ENCODE peak calls at places on chromosomes 11 and 22, in five cellular contexts. J is HepG2, G is HCT116, Q is H1, Y is K562. S is an unnamed sample.

GRCh38 chr11:67274768-67275605 is 8.7 kb downstream of the GRK2 start:
- DNase-seq in J (no peak), G (no peak), Q (no peak), Y (no peak), S (no peak)

GRCh38 chr11:69422645-69423044 is 58.8 kb upstream of the LINC01488 start:
- DNase-seq in J (no peak), G (no peak), Q (no peak), Y (no peak), S (no peak)

GRCh38 chr22:19559956-19560355 is 35.7 kb upstream of the CLDN5 start:
- DNase-seq in J (no peak), G (no peak), Q (no peak), Y (no peak), S (no peak)

GRCh38 chr22:43955883-43956286 is 643 bp downstream of the SAMM50 start:
- DNase-seq in J (no peak), G (no peak), Q (no peak), Y (no peak), S (no peak)

GRCh38 chr11:70640408-70640807 is 242.1 kb downstream of the CTTN start:
- DNase-seq in J (no peak), G (no peak), Q (no peak), Y (no peak), S (no peak)

GRCh38 chr11:58061813-58062212 is 31.1 kb downstream of the OR6Q1 start:
- DNase-seq in J (no peak), G (no peak), Q (no peak), Y (no peak), S (no peak)

GRCh38 chr11:73598719-73599379 is 937 bp upstream of the FAM168A start:
- DNase-seq in J (no peak), G (no peak), Q (no peak), Y (no peak), S (no peak)

GRCh38 chr22:24727218-24727851 is 47.2 kb downstream of the PIWIL3 start:
- DNase-seq in J (peak; percentile 92), G (peak; percentile 72), Q (no peak), Y (peak; percentile 33), S (no peak)

GRCh38 chr22:40665312-40665711 is 14.0 kb upstream of the MCHR1 start:
- DNase-seq in J (no peak), G (no peak), Q (no peak), Y (no peak), S (no peak)

GRCh38 chr11:105109855-105110750 is 29.5 kb downstream of the CARD18 start:
- DNase-seq in J (no peak), G (no peak), Q (no peak), Y (no peak), S (no peak)

GRCh38 chr22:40193429-40194421 is 16.0 kb downstream of the TNRC6B start:
- DNase-seq in J (no peak), G (no peak), Q (peak; percentile 63), Y (no peak), S (peak; percentile 58)

GRCh38 chr11:44006882-44007495 is 40.8 kb upstream of the ACCSL start:
- DNase-seq in J (no peak), G (no peak), Q (peak; percentile 35), Y (no peak), S (no peak)

GRCh38 chr11:125082611-125083311 is 19.7 kb downstream of the SLC37A2 start:
- DNase-seq in J (peak; percentile 50), G (peak; percentile 37), Q (no peak), Y (no peak), S (no peak)

GRCh38 chr22:31556627-31557203 is 60.4 kb downstream of the SFI1 start:
- DNase-seq in J (peak; percentile 45), G (peak; percentile 6), Q (no peak), Y (peak; percentile 15), S (no peak)

GRCh38 chr11:87851234-87851633 is 324.0 kb downstream of the RAB38 start:
- DNase-seq in J (no peak), G (no peak), Q (no peak), Y (no peak), S (no peak)

GRCh38 chr11:81432333-81432732 is 1301.3 kb downstream of the FAM181B start:
- DNase-seq in J (no peak), G (no peak), Q (no peak), Y (no peak), S (no peak)

GRCh38 chr22:23763579-23764331 is 965 bp downstream of the C22orf15 start:
- DNase-seq in J (no peak), G (no peak), Q (peak; percentile 76), Y (peak; percentile 35), S (no peak)

GRCh38 chr11:6095798-6096197 is 11.7 kb upstream of the OR56B4 start:
- DNase-seq in J (no peak), G (no peak), Q (no peak), Y (no peak), S (no peak)

GRCh38 chr11:100561325-100561724 is 125.8 kb upstream of the ARHGAP42 start:
- DNase-seq in J (no peak), G (no peak), Q (no peak), Y (no peak), S (no peak)

GRCh38 chr11:132318421-132319157 is 948.2 kb downstream of the NTM start:
- DNase-seq in J (no peak), G (no peak), Q (no peak), Y (no peak), S (no peak)

GRCh38 chr11:115980336-115980735 is 476.1 kb upstream of the CADM1 start:
- DNase-seq in J (no peak), G (no peak), Q (no peak), Y (no peak), S (no peak)

GRCh38 chr11:102320679-102321078 is 3.4 kb downstream of the BIRC3 start:
- DNase-seq in J (no peak), G (no peak), Q (no peak), Y (no peak), S (no peak)

GRCh38 chr11:90895850-90896249 is 673.0 kb upstream of the CHORDC1 start:
- DNase-seq in J (no peak), G (no peak), Q (no peak), Y (no peak), S (no peak)
- TF ChIP-seq JUND in J (no peak), G (no peak), Q (no peak), Y (no peak), S (no peak)

GRCh38 chr22:45007247-45007945 is 2.4 kb downstream of the PHF21B start:
- DNase-seq in J (no peak), G (no peak), Q (peak; percentile 88), Y (peak; percentile 67), S (peak; percentile 47)
- TF ChIP-seq JUND in J (no peak), G (no peak), Q (no peak), Y (no peak), S (no peak)

DNA sequence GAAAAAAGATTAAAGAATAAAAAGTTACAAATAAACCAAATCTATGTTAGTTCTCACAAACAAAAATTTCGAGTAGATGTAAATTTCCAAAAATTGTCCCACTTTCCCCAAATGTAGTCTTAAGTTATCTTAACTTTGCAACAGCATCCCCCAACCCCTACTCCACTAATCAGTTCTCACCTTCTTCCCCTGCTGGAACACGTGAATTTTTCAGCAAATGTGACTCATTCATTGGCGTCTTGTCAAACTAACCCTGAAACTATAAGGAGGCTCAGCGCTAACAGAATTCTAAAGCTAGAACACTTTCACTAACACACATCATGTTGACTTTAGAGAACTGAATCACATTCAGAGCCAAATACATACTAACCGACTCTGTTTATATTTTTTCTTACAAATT is 46.1 kb downstream of the PHF21A start:
- DNase-seq in J (no peak), G (no peak), Q (no peak), Y (peak; percentile 48), S (no peak)
- TF ChIP-seq JUND in J (no peak), G (no peak), Q (no peak), Y (peak; percentile 92), S (no peak)

DNA sequence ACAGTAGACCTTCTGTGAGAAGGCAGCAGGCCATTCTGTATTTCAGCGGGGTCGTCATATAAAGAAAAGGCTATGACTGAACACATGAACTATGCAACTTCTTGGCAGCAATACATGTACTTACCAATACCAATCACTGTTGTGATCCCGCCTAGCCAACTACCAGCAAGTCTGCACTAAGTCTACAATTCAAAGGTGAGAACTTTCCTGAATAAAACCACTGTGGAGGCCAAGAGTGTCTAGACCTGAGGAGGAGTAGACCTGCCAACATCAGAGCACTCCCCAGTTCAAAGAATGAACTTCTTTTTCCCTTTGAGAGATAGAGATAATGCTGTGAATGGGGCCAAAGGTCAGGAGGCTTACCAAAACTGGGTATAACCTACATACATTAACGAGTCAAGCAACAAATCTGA is 108.2 kb downstream of the SIK3 start:
- DNase-seq in J (peak; percentile 90), G (no peak), Q (no peak), Y (no peak), S (no peak)
- TF ChIP-seq JUND in J (no peak), G (no peak), Q (no peak), Y (no peak), S (no peak)

GRCh38 chr11:64161037-64161436 is 4.9 kb downstream of the MACROD1 start:
- DNase-seq in J (no peak), G (no peak), Q (no peak), Y (no peak), S (no peak)

GRCh38 chr11:64165842-64166635 is at the start of gene MACROD1:
- DNase-seq in J (peak; percentile 86), G (peak; percentile 71), Q (peak; percentile 84), Y (peak; percentile 88), S (peak; percentile 100)

GRCh38 chr11:64163951-64164350 is 2.0 kb downstream of the MACROD1 start:
- DNase-seq in J (no peak), G (no peak), Q (no peak), Y (no peak), S (no peak)

GRCh38 chr11:64164392-64165312 is 1.3 kb downstream of the MACROD1 start:
- DNase-seq in J (peak; percentile 13), G (no peak), Q (peak; percentile 70), Y (no peak), S (peak; percentile 63)

DNA sequence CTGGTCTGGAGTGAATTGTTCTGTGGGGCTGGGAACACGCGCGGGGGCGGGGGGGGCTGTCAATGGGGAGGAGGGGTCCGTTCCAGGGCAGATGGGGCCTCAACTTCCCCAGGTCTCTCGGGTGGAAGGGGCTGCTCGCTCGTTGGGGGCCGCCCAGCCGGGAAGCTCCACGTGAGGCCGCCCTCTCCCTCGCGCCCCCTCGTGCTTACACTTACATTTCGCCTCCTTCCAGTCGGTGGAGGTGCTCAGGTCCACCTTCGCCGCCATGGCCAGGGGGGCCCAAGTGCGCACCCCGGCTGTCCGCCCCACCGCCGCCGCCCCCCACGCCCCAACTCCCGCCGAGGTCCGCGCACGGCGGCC is 451 bp downstream of the MACROD1 start:
- DNase-seq in J (no peak), G (no peak), Q (no peak), Y (no peak), S (peak; percentile 38)
- TF ChIP-seq JUND in J (no peak), G (no peak), Q (no peak), Y (no peak), S (no peak)

S was measured in T47D.